ENCODE peak calls at places on chromosomes 6 and 20, in ten cellular contexts. H is EL; C is retina; X is NCI-H460; N is stimulated activated CD4-positive, alpha-beta T cell treated with anti-CD3 and anti-CD28 coated beads, Interleukin-1b, Interleukin-23, amount 100 ng/mL, for 24 hours; I is neural crest cell; R is renal cortical epithelial cell; T is stimulated activated CD8-positive, alpha-beta memory T cell treated with anti-CD3 and anti-CD28 coated beads, Interleukin-4, amount 100 ng/mL, for 24 hours; Z is AG20443; E is activated CD4-positive, alpha-beta T cell treated with anti-CD3 and anti-CD28 coated beads, Interleukin-2, amount 50 U/mL, for 24 hours. J is an unnamed sample.

GRCh38 chr6:108528878-108529277 is 31.8 kb upstream of the FOXO3 start:
- DNase-seq in H (no peak), C (no peak), X (no peak), N (no peak), I (no peak), R (no peak), T (no peak), Z (no peak), E (no peak), J (no peak)

GRCh38 chr6:44198684-44199083 is 18.0 kb upstream of the MYMX start:
- DNase-seq in H (no peak), C (no peak), X (no peak), N (no peak), I (no peak), R (no peak), T (no peak), Z (no peak), E (no peak), J (no peak)

GRCh38 chr20:45339084-45339483 is 9.1 kb downstream of the SDC4 start:
- DNase-seq in H (no peak), C (no peak), X (no peak), N (no peak), I (no peak), R (no peak), T (no peak), Z (no peak), E (no peak), J (no peak)

GRCh38 chr20:35568645-35569044 is 26.8 kb downstream of the ERGIC3 start:
- DNase-seq in H (no peak), C (no peak), X (peak), N (no peak), I (no peak), R (peak), T (no peak), Z (peak), E (no peak), J (no peak)

GRCh38 chr6:99613705-99614429 is 7.2 kb downstream of the PRDM13 start:
- DNase-seq in H (peak), C (peak), X (no peak), N (no peak), I (no peak), R (no peak), T (no peak), Z (no peak), E (no peak), J (no peak)

GRCh38 chr6:155404937-155405336 is 50.7 kb downstream of the NOX3 start:
- DNase-seq in H (no peak), C (peak), X (no peak), N (no peak), I (no peak), R (peak), T (no peak), Z (no peak), E (no peak), J (no peak)

GRCh38 chr6:157488635-157489226 is 107.7 kb downstream of the ZDHHC14 start:
- DNase-seq in H (no peak), C (peak), X (no peak), N (no peak), I (no peak), R (no peak), T (no peak), Z (no peak), E (no peak), J (no peak)

GRCh38 chr6:42013134-42013516 is 37.2 kb upstream of the TAF8 start:
- DNase-seq in H (peak), C (no peak), X (no peak), N (no peak), I (no peak), R (peak), T (no peak), Z (no peak), E (no peak), J (no peak)

GRCh38 chr20:25863536-25864325 is 167.1 kb upstream of the ZNF337 start:
- DNase-seq in H (peak), C (no peak), X (no peak), N (no peak), I (no peak), R (no peak), T (no peak), Z (no peak), E (no peak), J (no peak)

GRCh38 chr6:42179956-42180335 is 6.8 kb downstream of the GUCA1A start:
- DNase-seq in H (peak), C (no peak), X (no peak), N (no peak), I (no peak), R (no peak), T (peak), Z (no peak), E (no peak), J (no peak)

GRCh38 chr20:60085551-60086132 is 127.4 kb downstream of the CDH26 start:
- DNase-seq in H (no peak), C (no peak), X (no peak), N (no peak), I (no peak), R (no peak), T (no peak), Z (no peak), E (no peak), J (no peak)

GRCh38 chr20:54382419-54382818 is 93.0 kb upstream of the DOK5 start:
- DNase-seq in H (no peak), C (no peak), X (no peak), N (no peak), I (no peak), R (peak), T (no peak), Z (no peak), E (no peak), J (no peak)

GRCh38 chr20:48069626-48070025 is 284.3 kb upstream of the SULF2 start:
- DNase-seq in H (no peak), C (no peak), X (no peak), N (no peak), I (no peak), R (no peak), T (no peak), Z (no peak), E (no peak), J (no peak)

GRCh38 chr6:169654590-169655391 is 47.0 kb downstream of the WDR27 start:
- DNase-seq in H (peak), C (peak), X (peak), N (peak), I (peak), R (peak), T (peak), Z (peak), E (peak), J (no peak)

GRCh38 chr6:110039996-110040383 is 61.9 kb downstream of the GPR6 start:
- DNase-seq in H (peak), C (no peak), X (no peak), N (peak), I (no peak), R (peak), T (peak), Z (no peak), E (peak), J (no peak)

GRCh38 chr6:23826587-23826986 is 299.4 kb upstream of the NRSN1 start:
- DNase-seq in H (no peak), C (no peak), X (no peak), N (no peak), I (no peak), R (no peak), T (no peak), Z (no peak), E (no peak), J (no peak)

GRCh38 chr20:8155848-8156602 is 24.0 kb downstream of the PLCB1 start:
- DNase-seq in H (no peak), C (no peak), X (no peak), N (no peak), I (no peak), R (no peak), T (no peak), Z (peak), E (no peak), J (no peak)

GRCh38 chr6:7542065-7542877 is 800 bp downstream of the DSP start:
- DNase-seq in H (peak), C (peak), X (no peak), N (no peak), I (peak), R (no peak), T (no peak), Z (peak), E (no peak), J (no peak)

GRCh38 chr6:145809785-145810184 is 4.8 kb downstream of the FBXO30 start:
- DNase-seq in H (peak), C (no peak), X (no peak), N (no peak), I (no peak), R (peak), T (no peak), Z (peak), E (no peak), J (no peak)

GRCh38 chr6:46637145-46637544 is 15.5 kb downstream of the CYP39A1 start:
- DNase-seq in H (peak), C (no peak), X (peak), N (no peak), I (no peak), R (peak), T (no peak), Z (peak), E (no peak), J (no peak)

GRCh38 chr6:24910331-24910849 is 25.4 kb downstream of the RIPOR2 start:
- DNase-seq in H (peak), C (no peak), X (no peak), N (peak), I (no peak), R (no peak), T (no peak), Z (peak), E (no peak), J (no peak)

GRCh38 chr6:149037026-149037734 is 280.3 kb upstream of the TAB2 start:
- DNase-seq in H (peak), C (peak), X (no peak), N (no peak), I (no peak), R (no peak), T (no peak), Z (no peak), E (no peak), J (no peak)

GRCh38 chr6:23181301-23182110 is 612.1 kb downstream of the HDGFL1 start:
- DNase-seq in H (no peak), C (no peak), X (no peak), N (no peak), I (no peak), R (no peak), T (no peak), Z (no peak), E (no peak), J (no peak)

GRCh38 chr6:81731814-81732213 is 20.7 kb downstream of the TENT5A start:
- DNase-seq in H (no peak), C (no peak), X (no peak), N (no peak), I (no peak), R (no peak), T (no peak), Z (peak), E (no peak), J (no peak)

GRCh38 chr20:39124064-39124463 is 161.9 kb downstream of the DHX35 start:
- DNase-seq in H (no peak), C (no peak), X (no peak), N (no peak), I (no peak), R (no peak), T (no peak), Z (no peak), E (no peak), J (no peak)

GRCh38 chr20:48350291-48350988 is 477.4 kb downstream of the PREX1 start:
- DNase-seq in H (no peak), C (no peak), X (no peak), N (no peak), I (no peak), R (no peak), T (no peak), Z (no peak), E (no peak), J (no peak)

GRCh38 chr6:169921853-169922779 is 170.7 kb downstream of the ERMARD start:
- DNase-seq in H (no peak), C (no peak), X (no peak), N (no peak), I (no peak), R (no peak), T (peak), Z (no peak), E (no peak), J (no peak)

GRCh38 chr6:40962241-40962640 is 76.8 kb downstream of the UNC5CL start:
- DNase-seq in H (peak), C (no peak), X (peak), N (no peak), I (no peak), R (peak), T (no peak), Z (peak), E (no peak), J (no peak)

GRCh38 chr6:105484238-105485161 is 81.6 kb upstream of the PREP start:
- DNase-seq in H (peak), C (peak), X (peak), N (no peak), I (no peak), R (peak), T (no peak), Z (peak), E (no peak), J (no peak)

GRCh38 chr20:57089701-57090144 is 176.7 kb downstream of the BMP7 start:
- DNase-seq in H (peak), C (peak), X (peak), N (peak), I (peak), R (no peak), T (peak), Z (peak), E (peak), J (no peak)

GRCh38 chr6:126195625-126196236 is 144.2 kb upstream of the CENPW start:
- DNase-seq in H (no peak), C (no peak), X (no peak), N (no peak), I (no peak), R (no peak), T (no peak), Z (no peak), E (no peak), J (no peak)